ENCODE peak calls at places on chromosomes 16 and 17, in seven cellular contexts. H, V, T, E, G, N and X are unnamed samples.

GRCh38 chr17:60525347-60525623 is 757 bp downstream of the APPBP2 start:
- DNase-seq in E (peak), N (no peak), V (no peak), T (no peak), G (no peak), H (peak), X (no peak)

GRCh38 chr16:73915939-73916451 is 380.6 kb upstream of the PSMD7 start:
- DNase-seq in T (no peak), G (no peak), E (no peak), V (no peak), N (no peak), H (no peak), X (no peak)

GRCh38 chr17:1143573-1143972 is 36.2 kb downstream of the ABR start:
- DNase-seq in N (no peak), H (no peak), G (no peak), V (no peak), T (no peak), E (no peak), X (no peak)

GRCh38 chr16:76653390-76654026 is 376.3 kb downstream of the CNTNAP4 start:
- DNase-seq in H (no peak), G (peak), T (peak), V (peak), N (no peak), E (peak), X (no peak)

GRCh38 chr16:78538284-78538683 is 438.8 kb downstream of the WWOX start:
- DNase-seq in G (no peak), V (no peak), N (no peak), E (no peak), T (no peak), H (no peak), X (no peak)

GRCh38 chr17:14107889-14108288 is 38.6 kb downstream of the COX10 start:
- DNase-seq in G (no peak), E (no peak), H (no peak), N (no peak), T (no peak), V (no peak), X (no peak)

GRCh38 chr17:7838291-7839075 is 4.5 kb downstream of the KDM6B start:
- DNase-seq in G (no peak), V (peak), N (no peak), T (peak), E (no peak), H (no peak), X (no peak)

GRCh38 chr17:7063518-7064094 is 16.4 kb downstream of the CLEC10A start:
- DNase-seq in E (no peak), V (no peak), T (no peak), G (no peak), N (no peak), H (no peak), X (no peak)

GRCh38 chr17:55825213-55825612 is 74.4 kb downstream of the PCTP start:
- DNase-seq in T (peak), H (no peak), G (no peak), E (peak), N (no peak), V (no peak), X (no peak)

GRCh38 chr16:73792199-73793108 is 504.2 kb upstream of the PSMD7 start:
- DNase-seq in V (no peak), H (no peak), G (no peak), T (no peak), N (no peak), E (no peak), X (peak)

GRCh38 chr16:88451586-88452484 is 1.2 kb upstream of the ZFPM1 start:
- DNase-seq in H (no peak), V (peak), T (peak), N (peak), G (no peak), E (peak), X (no peak)

GRCh38 chr17:17429222-17429621 is 47.6 kb upstream of the MED9 start:
- DNase-seq in N (no peak), H (no peak), T (no peak), E (no peak), G (no peak), V (no peak), X (no peak)

GRCh38 chr16:1612320-1613111 is at the start of gene CRAMP1:
- DNase-seq in G (no peak), T (no peak), N (no peak), E (peak), V (peak), H (no peak), X (no peak)

GRCh38 chr17:21285164-21286065 is 904 bp downstream of the MAP2K3 start:
- DNase-seq in N (no peak), E (peak), H (no peak), G (no peak), V (no peak), T (no peak), X (no peak)

GRCh38 chr17:8746501-8747236 is 2.0 kb upstream of the CCDC42 start:
- DNase-seq in V (no peak), N (peak), T (no peak), H (no peak), G (peak), E (no peak), X (no peak)

GRCh38 chr16:88385831-88386815 is 3.4 kb downstream of the ZNF469 start:
- DNase-seq in V (no peak), H (no peak), T (no peak), E (no peak), G (no peak), N (no peak), X (no peak)

GRCh38 chr16:68951991-68952877 is 108.9 kb downstream of the TANGO6 start:
- DNase-seq in V (no peak), G (no peak), T (no peak), E (peak), N (peak), H (no peak), X (no peak)

GRCh38 chr17:61354895-61355294 is 44.7 kb upstream of the TBX2 start:
- DNase-seq in G (no peak), H (no peak), T (no peak), N (no peak), V (no peak), E (no peak), X (no peak)

GRCh38 chr17:4931974-4932373 is at the start of gene GP1BA:
- DNase-seq in N (no peak), V (no peak), T (no peak), H (no peak), G (no peak), E (no peak), X (no peak)

GRCh38 chr16:28166394-28167208 is 45.2 kb downstream of the XPO6 start:
- DNase-seq in G (no peak), H (no peak), N (peak), V (no peak), E (peak), T (peak), X (no peak)

GRCh38 chr17:82497483-82498405 is 21.8 kb upstream of the FOXK2 start:
- DNase-seq in H (peak), V (no peak), N (no peak), E (peak), T (no peak), G (no peak), X (no peak)

GRCh38 chr17:2214887-2215615 is 88.5 kb downstream of the SMG6 start:
- DNase-seq in V (no peak), G (no peak), T (no peak), N (no peak), H (no peak), E (peak), X (no peak)

GRCh38 chr16:29702307-29702706 is 23.3 kb downstream of the QPRT start:
- DNase-seq in G (peak), T (no peak), E (no peak), N (no peak), H (no peak), V (no peak), X (no peak)

GRCh38 chr17:82077617-82078358 is 12.2 kb upstream of the DUS1L start:
- DNase-seq in V (no peak), E (no peak), T (no peak), N (no peak), H (no peak), G (no peak), X (no peak)

GRCh38 chr17:6435968-6436367 is 1.0 kb upstream of the AIPL1 start:
- DNase-seq in G (no peak), V (peak), H (peak), N (peak), T (peak), E (peak), X (no peak)

GRCh38 chr16:844638-845348 is 44.3 kb upstream of the GNG13 start:
- DNase-seq in G (no peak), E (no peak), N (no peak), H (no peak), T (no peak), V (no peak), X (no peak)

GRCh38 chr17:74842599-74843351 is 16.9 kb downstream of the GRIN2C start:
- DNase-seq in H (peak), G (no peak), T (peak), V (peak), E (peak), N (peak), X (no peak)

GRCh38 chr16:87392823-87393679 is 915 bp downstream of the MAP1LC3B start:
- DNase-seq in N (no peak), E (peak), G (no peak), H (peak), V (no peak), T (no peak), X (no peak)

GRCh38 chr17:49977463-49978389 is 8.7 kb downstream of the DLX4 start:
- DNase-seq in H (no peak), E (no peak), N (no peak), T (no peak), V (no peak), G (no peak), X (no peak)

GRCh38 chr17:9676742-9677387 is 31.5 kb downstream of the USP43 start:
- DNase-seq in T (peak), N (peak), G (peak), H (no peak), E (no peak), V (no peak), X (no peak)

GRCh38 chr17:47806913-47807255 is 14.7 kb downstream of the OSBPL7 start:
- DNase-seq in T (no peak), G (no peak), V (no peak), H (no peak), E (no peak), N (no peak), X (no peak)

GRCh38 chr17:29390856-29391631 is 881 bp downstream of the TAOK1 start:
- DNase-seq in N (no peak), G (no peak), T (peak), E (peak), H (peak), V (no peak), X (no peak)

GRCh38 chr17:83109793-83110645 is 30.6 kb downstream of the METRNL start:
- DNase-seq in E (peak), H (no peak), V (no peak), T (peak), G (no peak), N (peak), X (peak)

GRCh38 chr16:49495151-49495566 is 121.6 kb downstream of the C16orf78 start:
- DNase-seq in N (no peak), T (no peak), G (no peak), H (no peak), E (no peak), V (no peak), X (no peak)

GRCh38 chr17:75906143-75906884 is 1.6 kb upstream of the MRPL38 start:
- DNase-seq in H (no peak), V (no peak), E (no peak), N (no peak), T (no peak), G (no peak), X (no peak)

GRCh38 chr16:87689956-87690465 is 75.8 kb downstream of the KLHDC4 start:
- DNase-seq in E (no peak), N (no peak), H (no peak), T (no peak), V (no peak), G (no peak), X (no peak)

GRCh38 chr16:28202147-28202746 is 9.5 kb downstream of the XPO6 start:
- DNase-seq in G (no peak), V (peak), N (no peak), H (no peak), E (no peak), T (no peak), X (no peak)

DNA sequence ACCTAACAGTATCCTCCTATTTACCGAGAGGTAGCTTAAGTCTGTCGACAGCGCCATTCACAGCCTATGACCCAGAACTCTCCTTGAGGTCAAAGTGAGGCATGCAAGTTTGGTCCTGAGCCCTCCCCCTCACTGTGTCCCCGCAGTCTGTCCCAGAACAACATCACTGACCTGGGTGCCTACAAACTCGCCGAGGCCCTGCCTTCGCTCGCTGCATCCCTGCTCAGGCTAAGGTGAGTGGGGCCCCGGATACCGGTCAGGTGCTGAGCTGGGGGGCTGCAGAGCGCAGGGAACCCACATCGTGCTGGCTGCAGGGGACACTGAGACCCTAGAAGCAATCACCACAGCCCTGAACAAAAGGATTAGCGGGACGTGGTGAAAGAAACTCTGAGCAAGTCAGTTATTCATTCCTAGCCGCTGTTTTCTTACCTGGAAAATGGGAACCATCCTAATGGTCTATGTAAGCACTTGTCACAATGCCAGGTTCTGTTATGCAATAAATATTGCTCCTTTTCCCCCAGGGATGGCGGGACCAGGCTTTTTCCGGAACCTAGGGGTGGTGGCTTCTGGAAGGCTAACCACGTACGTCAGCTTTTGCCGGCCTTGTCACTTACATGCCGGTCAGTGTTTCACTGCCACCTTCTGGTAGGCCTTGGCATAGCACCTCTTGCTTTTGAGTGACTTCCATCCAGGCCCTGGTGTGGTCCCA is 23.8 kb downstream of the DEXI start:
- DNase-seq in T (peak), G (peak), H (peak), V (peak), E (peak), N (peak), X (peak)
- H3K9ac ChIP-seq in T (no peak), G (no peak), H (no peak), V (no peak), E (no peak), N (no peak), X (no peak)

DNA sequence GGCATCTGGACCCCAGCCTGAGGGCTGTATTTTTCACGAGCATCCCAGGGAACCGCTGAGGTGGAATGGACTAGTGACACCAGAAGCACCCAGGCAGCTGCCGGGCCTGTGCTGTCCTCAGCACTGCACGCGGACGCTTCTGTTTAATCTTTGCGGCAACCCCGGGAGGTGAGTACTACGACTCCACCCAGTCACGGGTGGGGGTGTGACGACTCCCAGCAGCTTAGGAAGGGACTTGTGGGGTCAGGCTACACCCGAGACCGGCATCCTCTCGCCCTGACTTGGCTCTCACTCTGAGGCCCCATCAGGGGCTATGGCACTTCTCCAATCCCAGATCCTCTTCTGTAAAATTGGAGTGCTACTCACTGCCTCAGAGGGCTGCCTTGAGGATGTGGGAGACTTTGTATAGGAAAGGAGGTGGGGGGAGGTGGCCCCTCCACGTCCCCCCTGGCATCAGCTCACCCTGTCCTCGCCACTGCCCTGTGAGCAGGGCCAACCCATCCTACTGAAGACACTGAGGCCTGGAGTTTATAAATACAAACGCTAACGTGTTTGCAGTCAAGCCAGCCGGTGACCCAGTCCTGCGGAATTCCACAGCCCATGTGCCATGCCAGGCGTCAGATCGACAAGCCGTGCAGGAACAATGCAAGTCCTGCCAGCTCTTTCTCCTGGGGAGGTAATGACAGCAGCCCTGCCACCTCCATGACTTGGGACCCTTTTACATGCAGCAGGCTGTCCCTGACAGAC is 44.4 kb downstream of the PPL start:
- DNase-seq in V (peak), G (no peak), E (no peak), H (no peak), T (no peak), N (no peak), X (no peak)
- TF ChIP-seq POLR2AphosphoS5 in V (no peak), G (no peak), E (no peak), H (no peak), T (no peak), N (no peak), X (no peak)

GRCh38 chr17:46264456-46265198 is 30.3 kb upstream of the LRRC37A start:
- DNase-seq in G (no peak), V (no peak), E (no peak), N (no peak), T (peak), H (no peak), X (no peak)
- TF ChIP-seq EZH2 in G (no peak), V (no peak), E (no peak), N (no peak), T (no peak), H (no peak), X (no peak)

DNA sequence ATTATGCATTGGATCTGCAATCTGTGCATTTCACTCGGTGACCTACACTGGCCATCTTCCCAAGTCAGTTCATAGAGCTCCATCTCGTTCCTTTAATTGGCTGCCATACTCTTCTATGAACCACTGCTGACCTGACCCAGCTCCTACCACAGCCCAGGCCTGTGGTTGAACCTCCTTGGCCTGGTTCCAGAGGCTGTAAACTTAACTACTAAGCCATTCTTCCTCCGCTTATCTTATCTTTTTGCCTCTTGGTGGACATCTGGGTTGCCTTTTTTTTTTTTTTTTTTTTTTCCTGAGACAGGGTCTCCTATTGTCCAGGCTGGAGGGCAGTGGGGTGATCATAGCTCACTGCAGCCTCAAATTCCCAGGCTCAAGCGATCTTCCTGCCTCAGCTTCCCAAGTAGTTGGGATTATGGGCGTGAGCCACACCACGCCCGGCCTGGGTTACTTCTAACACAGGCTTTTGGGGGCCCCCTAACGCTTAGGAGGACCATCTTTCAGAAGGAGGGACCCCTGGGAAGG is 18.3 kb downstream of the COQ7 start:
- DNase-seq in H (no peak), T (no peak), E (peak), G (no peak), V (peak), N (no peak), X (no peak)
- H3K9ac ChIP-seq in H (no peak), T (peak), E (no peak), G (no peak), V (no peak), N (peak), X (no peak)

GRCh38 chr17:81016575-81016974 is 18.4 kb upstream of the BAIAP2 start:
- DNase-seq in H (no peak), E (no peak), N (no peak), T (no peak), V (no peak), G (no peak), X (no peak)

GRCh38 chr17:81019563-81020442 is 15.1 kb upstream of the BAIAP2 start:
- DNase-seq in E (no peak), N (no peak), V (peak), G (no peak), H (no peak), T (no peak), X (no peak)

GRCh38 chr17:81020443-81020766 is 14.5 kb upstream of the BAIAP2 start:
- DNase-seq in H (no peak), G (no peak), E (no peak), V (no peak), T (no peak), N (no peak), X (no peak)

GRCh38 chr17:81020767-81021497 is 14.0 kb upstream of the BAIAP2 start:
- DNase-seq in V (peak), H (no peak), N (no peak), G (no peak), T (no peak), E (no peak), X (no peak)

GRCh38 chr17:81018044-81018802 is 16.7 kb upstream of the BAIAP2 start:
- DNase-seq in H (no peak), G (peak), T (no peak), V (peak), N (no peak), E (peak), X (no peak)
- TF ChIP-seq POLR2AphosphoS5 in H (no peak), G (peak), T (no peak), V (peak), N (no peak), E (peak), X (no peak)

DNA sequence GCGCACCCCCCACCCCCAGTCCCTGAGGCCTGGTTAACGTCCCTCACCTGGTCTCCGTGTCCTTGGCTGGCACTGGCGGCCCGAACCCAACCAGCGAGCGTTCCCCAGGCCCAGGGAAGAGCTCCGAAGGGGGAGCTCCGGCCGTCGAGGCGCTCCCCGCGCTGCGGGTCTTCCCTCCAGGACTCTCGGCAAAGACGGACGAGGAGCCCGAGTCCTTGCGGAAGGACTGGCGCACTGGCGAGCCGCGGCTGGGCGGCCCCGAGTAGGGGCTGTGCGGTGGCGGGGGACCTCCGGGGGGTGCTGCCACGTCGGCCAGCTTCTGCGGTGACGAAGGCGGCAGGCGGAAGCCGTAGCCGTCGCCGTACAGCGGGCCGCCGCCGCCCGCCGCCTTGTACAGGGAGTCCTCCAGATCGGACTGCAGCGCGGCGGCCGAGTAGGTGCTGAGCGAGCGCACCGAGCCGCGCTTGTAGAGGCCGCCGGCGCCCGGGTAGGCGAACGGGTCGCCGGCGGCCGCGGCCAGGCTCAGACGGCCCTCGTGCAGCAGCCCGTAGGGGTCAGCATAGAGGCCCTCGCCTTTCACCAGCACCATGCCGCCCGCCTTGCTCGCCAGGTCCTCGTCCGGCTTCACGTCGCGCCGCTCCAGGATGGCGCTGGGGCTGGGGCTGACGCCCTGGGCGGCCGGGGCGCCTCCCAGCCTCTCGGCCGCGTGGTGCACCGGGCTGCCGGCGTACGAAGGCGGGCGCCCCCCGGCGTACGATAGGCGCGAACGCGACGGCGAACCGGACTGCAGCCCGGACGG is 44.1 kb downstream of the SRCIN1 start:
- DNase-seq in G (no peak), E (no peak), T (no peak), N (no peak), H (no peak), V (no peak), X (no peak)
- TF ChIP-seq EZH2 in G (no peak), E (peak), T (no peak), N (no peak), H (peak), V (no peak), X (no peak)

GRCh38 chr17:73589096-73589980 is 54.9 kb downstream of the SDK2 start:
- DNase-seq in N (no peak), G (no peak), V (no peak), H (no peak), E (no peak), T (no peak), X (no peak)
- H3K9ac ChIP-seq in N (no peak), G (no peak), V (no peak), H (no peak), E (no peak), T (no peak), X (no peak)